ENCODE peak calls at places on chromosomes 3 and 15, in seven cellular contexts. X, A, R, E, Y, S and I are unnamed samples.

GRCh38 chr3:152120606-152121291 is 148.0 kb upstream of the MBNL1 start:
- DNase-seq in Y (no peak), X (no peak), E (no peak), A (no peak), R (no peak), S (no peak), I (no peak)

GRCh38 chr3:20343790-20344189 is 157.8 kb upstream of the SGO1 start:
- DNase-seq in X (no peak), R (no peak), A (no peak), E (no peak), S (no peak), Y (no peak), I (no peak)

GRCh38 chr3:184523825-184524615 is 37.6 kb upstream of the EPHB3 start:
- DNase-seq in E (no peak), A (no peak), Y (peak), S (no peak), X (peak), R (no peak), I (peak)

GRCh38 chr15:32802296-32802936 is 84.6 kb downstream of the GREM1 start:
- DNase-seq in X (no peak), A (no peak), Y (no peak), R (no peak), S (no peak), E (no peak), I (no peak)

GRCh38 chr3:58383904-58384303 is 49.7 kb downstream of the PDHB start:
- DNase-seq in Y (peak), R (peak), E (no peak), X (no peak), A (no peak), S (no peak), I (peak)

GRCh38 chr3:55490194-55490913 is 3.2 kb upstream of the WNT5A start:
- DNase-seq in A (no peak), R (no peak), Y (no peak), E (no peak), S (no peak), X (no peak), I (no peak)

GRCh38 chr3:109685084-109686079 is 348.0 kb upstream of the DPPA4 start:
- DNase-seq in E (no peak), X (peak), S (no peak), A (peak), R (peak), Y (peak), I (peak)

GRCh38 chr3:172303181-172303580 is 145.1 kb downstream of the GHSR start:
- DNase-seq in Y (no peak), E (no peak), R (no peak), X (no peak), A (no peak), S (no peak), I (no peak)

GRCh38 chr3:71694358-71694999 is 30.7 kb downstream of the EIF4E3 start:
- DNase-seq in Y (no peak), S (no peak), A (no peak), E (no peak), X (no peak), R (no peak), I (no peak)

GRCh38 chr3:40780801-40781406 is 256.1 kb downstream of the ZNF621 start:
- DNase-seq in X (no peak), A (peak), E (no peak), S (peak), R (peak), Y (no peak), I (no peak)

GRCh38 chr15:75123395-75123794 is 78.3 kb upstream of the C15orf39 start:
- DNase-seq in R (no peak), A (no peak), X (no peak), Y (no peak), E (no peak), S (no peak), I (no peak)

GRCh38 chr3:135157045-135157444 is 362.0 kb downstream of the EPHB1 start:
- DNase-seq in A (no peak), R (no peak), S (no peak), E (no peak), Y (no peak), X (no peak), I (no peak)

GRCh38 chr3:194497799-194498575 is 11.2 kb upstream of the ATP13A3 start:
- DNase-seq in E (no peak), A (peak), S (no peak), R (peak), X (no peak), Y (no peak), I (no peak)

GRCh38 chr15:79408041-79408440 is 24.1 kb upstream of the MINAR1 start:
- DNase-seq in Y (no peak), X (no peak), A (no peak), S (no peak), E (no peak), R (no peak), I (no peak)

GRCh38 chr3:105662326-105662725 is 206.5 kb downstream of the CBLB start:
- DNase-seq in X (no peak), E (no peak), A (no peak), R (no peak), S (no peak), Y (no peak), I (no peak)

GRCh38 chr15:33680336-33680735 is 288.0 kb upstream of the CHRM5 start:
- DNase-seq in X (no peak), A (no peak), Y (no peak), S (no peak), R (no peak), E (no peak), I (no peak)

GRCh38 chr3:155093261-155093660 is 13.1 kb downstream of the MME start:
- DNase-seq in A (no peak), Y (no peak), X (no peak), E (no peak), S (no peak), R (no peak), I (no peak)

GRCh38 chr3:58025824-58026579 is 17.8 kb downstream of the FLNB start:
- DNase-seq in A (no peak), X (no peak), R (no peak), Y (no peak), E (peak), S (no peak), I (no peak)

GRCh38 chr15:68729789-68730201 is 90.9 kb downstream of the ANP32A start:
- DNase-seq in E (no peak), S (no peak), X (no peak), R (no peak), A (no peak), Y (no peak), I (no peak)

GRCh38 chr3:155661730-155662129 is 83.1 kb downstream of the PLCH1 start:
- DNase-seq in Y (no peak), R (no peak), A (no peak), X (no peak), E (no peak), S (no peak), I (peak)

GRCh38 chr15:43434436-43434835 is 58.5 kb downstream of the TP53BP1 start:
- DNase-seq in Y (no peak), R (no peak), S (no peak), E (no peak), X (no peak), A (no peak), I (no peak)

GRCh38 chr15:60520825-60521368 is 42.0 kb upstream of the ICE2 start:
- DNase-seq in Y (peak), R (peak), A (peak), X (peak), S (peak), E (peak), I (peak)

DNA sequence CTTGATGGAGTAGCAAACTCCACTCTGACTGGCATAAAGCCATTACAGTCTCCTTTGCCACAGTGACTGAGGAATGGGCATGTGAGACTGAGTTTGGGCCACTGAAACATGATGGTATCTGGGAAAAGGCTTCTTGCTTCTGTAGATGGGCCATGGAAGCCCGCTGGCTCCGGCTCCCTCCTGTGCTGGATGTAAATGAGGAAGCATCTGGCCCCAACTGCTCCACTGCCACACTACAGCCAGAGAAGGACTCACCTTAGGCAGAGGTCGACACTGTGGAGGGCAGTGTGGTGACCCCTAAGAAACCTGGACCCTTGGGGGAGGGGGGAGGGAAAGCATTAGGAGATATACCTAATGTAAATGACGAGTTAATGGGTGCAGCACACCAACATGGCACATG is 9.4 kb upstream of the CAMK1 start:
- DNase-seq in R (no peak), Y (no peak), S (no peak), A (no peak), X (no peak), E (no peak), I (no peak)
- H3K27ac ChIP-seq in R (peak), Y (no peak), S (no peak), A (no peak), X (no peak), E (no peak), I (peak)

DNA sequence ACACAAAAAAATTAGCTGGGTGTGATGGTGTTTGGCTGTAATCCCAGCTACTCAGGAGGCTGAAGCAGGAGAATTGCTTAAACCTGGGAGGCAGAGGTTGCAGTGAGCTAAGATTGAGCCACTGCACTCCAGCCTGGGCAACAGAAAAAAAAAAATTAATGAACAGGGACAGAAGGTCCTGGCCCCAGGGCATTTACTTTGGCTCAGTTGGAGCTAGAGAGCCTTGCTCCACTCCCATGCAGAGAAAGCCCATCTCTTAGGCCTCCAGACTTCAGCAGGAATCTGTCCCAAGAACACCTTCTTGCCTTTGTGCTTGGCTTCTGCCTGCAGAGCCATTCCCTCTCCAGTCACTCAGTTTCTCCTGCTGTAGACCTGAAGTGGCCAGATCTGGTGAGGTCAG is 8.7 kb downstream of the KLHDC8B start:
- DNase-seq in E (no peak), R (no peak), S (no peak), Y (no peak), A (no peak), X (no peak), I (no peak)
- H3K27ac ChIP-seq in E (no peak), R (no peak), S (no peak), Y (no peak), A (no peak), X (no peak), I (no peak)

DNA sequence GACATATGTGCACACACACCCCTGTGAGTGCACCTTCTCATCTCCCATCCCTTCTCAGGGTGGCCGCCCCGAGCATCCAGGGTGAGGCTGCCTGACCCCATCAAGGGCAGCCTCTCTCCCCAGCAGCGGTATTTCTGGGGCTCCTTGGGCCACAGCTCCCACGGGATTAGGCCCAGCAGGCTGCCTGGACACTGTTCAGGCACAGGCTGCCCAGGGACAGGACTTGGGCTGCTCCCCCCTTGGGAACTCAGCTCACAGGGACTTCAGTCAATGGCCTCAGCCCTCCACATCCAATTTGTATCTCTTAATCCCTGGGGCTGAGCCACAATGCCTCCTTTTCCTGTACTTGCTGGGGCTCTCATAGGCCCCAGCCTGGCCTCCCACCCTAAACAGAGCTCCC is 35.0 kb downstream of the RHCG start:
- DNase-seq in Y (no peak), X (no peak), S (no peak), R (no peak), A (no peak), E (no peak), I (no peak)
- H3K27ac ChIP-seq in Y (no peak), X (no peak), S (no peak), R (no peak), A (no peak), E (no peak), I (no peak)

GRCh38 chr3:126961191-126961790 is 21.6 kb upstream of the PLXNA1 start:
- DNase-seq in A (peak), X (no peak), S (no peak), Y (no peak), E (peak), R (peak), I (peak)
- H3K27ac ChIP-seq in A (peak), X (no peak), S (peak), Y (no peak), E (no peak), R (peak), I (peak)

GRCh38 chr15:29342201-29342600 is 72.6 kb upstream of the NSMCE3 start:
- DNase-seq in S (no peak), E (no peak), A (no peak), X (no peak), Y (no peak), R (no peak), I (no peak)
- H3K27ac ChIP-seq in S (no peak), E (no peak), A (no peak), X (no peak), Y (no peak), R (no peak), I (no peak)

GRCh38 chr3:45688194-45688881 is 858 bp upstream of the SACM1L start:
- DNase-seq in Y (no peak), S (peak), E (no peak), X (peak), A (peak), R (peak), I (no peak)

GRCh38 chr3:45688882-45689786 is at the start of gene SACM1L:
- DNase-seq in S (peak), A (peak), R (peak), E (peak), X (peak), Y (peak), I (peak)

GRCh38 chr3:45687828-45688193 is 1.4 kb upstream of the SACM1L start:
- DNase-seq in X (no peak), R (no peak), S (no peak), E (no peak), A (no peak), Y (no peak), I (no peak)

GRCh38 chr3:45690331-45691035 is 1.3 kb downstream of the SACM1L start:
- DNase-seq in Y (no peak), E (no peak), A (no peak), R (no peak), S (no peak), X (no peak), I (no peak)

GRCh38 chr3:45689787-45690145 is 570 bp downstream of the SACM1L start:
- DNase-seq in A (no peak), S (no peak), Y (no peak), E (no peak), X (no peak), R (no peak), I (no peak)
- H3K27ac ChIP-seq in A (peak), S (peak), Y (peak), E (peak), X (peak), R (peak), I (peak)

DNA sequence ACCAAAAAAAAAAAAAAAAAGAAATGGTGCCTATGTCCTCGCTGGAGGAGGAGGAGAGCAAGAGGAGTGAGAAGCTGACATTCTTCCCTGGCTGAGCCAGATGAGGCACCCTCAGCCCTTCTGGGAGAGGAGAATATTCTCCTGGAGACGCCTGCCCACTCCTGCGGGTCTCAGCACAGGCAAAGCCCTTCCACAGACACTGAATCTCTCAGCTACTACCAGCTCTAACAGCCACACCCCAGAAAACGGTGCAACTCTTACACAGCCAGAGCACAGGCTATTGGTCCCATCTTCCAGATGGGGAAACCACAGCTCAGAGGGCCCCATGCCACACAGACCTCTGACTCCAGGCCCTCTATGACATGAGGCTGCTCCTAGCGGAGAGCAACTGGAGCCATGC is 5.7 kb downstream of the RASL12 start:
- DNase-seq in X (no peak), E (no peak), R (no peak), Y (no peak), S (no peak), A (no peak), I (no peak)
- H3K27ac ChIP-seq in X (no peak), E (no peak), R (no peak), Y (no peak), S (no peak), A (no peak), I (no peak)